ENCODE peak calls at places on chromosomes 7 and 10, in five cellular contexts. G, Y, H, X and C are unnamed samples.

GRCh38 chr7:103637726-103638125 is 191.7 kb upstream of the SLC26A5 start:
- DNase-seq in G (no peak), Y (no peak), H (no peak), X (no peak), C (no peak)

GRCh38 chr7:116924741-116925140 is 28.6 kb upstream of the ST7 start:
- DNase-seq in G (no peak), Y (no peak), H (no peak), X (no peak), C (no peak)

GRCh38 chr7:130649004-130649790 is 19.4 kb downstream of the COPG2 start:
- DNase-seq in G (no peak), Y (no peak), H (no peak), X (no peak), C (peak; percentile 40)

GRCh38 chr10:131747251-131747650 is 153.6 kb upstream of the PPP2R2D start:
- DNase-seq in G (no peak), Y (no peak), H (no peak), X (peak; percentile 29), C (no peak)

GRCh38 chr7:149321978-149322541 is 60.1 kb downstream of the ZNF783 start:
- DNase-seq in G (no peak), Y (no peak), H (no peak), X (no peak), C (no peak)

GRCh38 chr7:29563590-29564454 is at the start of gene PRR15:
- DNase-seq in G (peak; percentile 48), Y (peak; percentile 95), H (no peak), X (peak; percentile 63), C (no peak)

GRCh38 chr7:37310322-37311080 is 138.2 kb downstream of the ELMO1 start:
- DNase-seq in G (no peak), Y (no peak), H (no peak), X (no peak), C (no peak)

GRCh38 chr7:56447864-56448693 is 331.9 kb upstream of the NUPR2 start:
- DNase-seq in G (no peak), Y (no peak), H (no peak), X (no peak), C (peak; percentile 1)

GRCh38 chr10:5619366-5620211 is 46.8 kb downstream of the ASB13 start:
- DNase-seq in G (peak; percentile 66), Y (no peak), H (no peak), X (no peak), C (no peak)

GRCh38 chr7:41592226-41592625 is 110.7 kb downstream of the INHBA start:
- DNase-seq in G (no peak), Y (no peak), H (no peak), X (no peak), C (no peak)

GRCh38 chr7:33905389-33906032 is at the start of gene BMPER:
- DNase-seq in G (no peak), Y (peak; percentile 20), H (peak; percentile 41), X (peak; percentile 73), C (no peak)

GRCh38 chr7:18694911-18695310 is 199.4 kb downstream of the HDAC9 start:
- DNase-seq in G (no peak), Y (no peak), H (no peak), X (no peak), C (no peak)

GRCh38 chr7:90119178-90119971 is 34.9 kb upstream of the STEAP1 start:
- DNase-seq in G (no peak), Y (peak; percentile 1), H (no peak), X (peak; percentile 68), C (no peak)

GRCh38 chr7:150629347-150629746 is 2.8 kb downstream of the GIMAP6 start:
- DNase-seq in G (no peak), Y (no peak), H (peak; percentile 69), X (no peak), C (no peak)

GRCh38 chr7:94289071-94289470 is 105.6 kb upstream of the COL1A2 start:
- DNase-seq in G (peak; percentile 74), Y (peak; percentile 57), H (peak; percentile 86), X (peak; percentile 88), C (no peak)

GRCh38 chr7:116218051-116218645 is 7.8 kb downstream of the TES start:
- DNase-seq in G (no peak), Y (peak; percentile 88), H (no peak), X (no peak), C (no peak)

GRCh38 chr10:100656479-100656878 is 88.9 kb upstream of the PAX2 start:
- DNase-seq in G (no peak), Y (no peak), H (no peak), X (no peak), C (no peak)

GRCh38 chr7:43618073-43618472 is 35.2 kb downstream of the STK17A start:
- DNase-seq in G (no peak), Y (no peak), H (no peak), X (no peak), C (no peak)

GRCh38 chr10:133401500-133401899 is 7.5 kb downstream of the MTG1 start:
- DNase-seq in G (no peak), Y (no peak), H (peak; percentile 4), X (peak; percentile 58), C (no peak)

DNA sequence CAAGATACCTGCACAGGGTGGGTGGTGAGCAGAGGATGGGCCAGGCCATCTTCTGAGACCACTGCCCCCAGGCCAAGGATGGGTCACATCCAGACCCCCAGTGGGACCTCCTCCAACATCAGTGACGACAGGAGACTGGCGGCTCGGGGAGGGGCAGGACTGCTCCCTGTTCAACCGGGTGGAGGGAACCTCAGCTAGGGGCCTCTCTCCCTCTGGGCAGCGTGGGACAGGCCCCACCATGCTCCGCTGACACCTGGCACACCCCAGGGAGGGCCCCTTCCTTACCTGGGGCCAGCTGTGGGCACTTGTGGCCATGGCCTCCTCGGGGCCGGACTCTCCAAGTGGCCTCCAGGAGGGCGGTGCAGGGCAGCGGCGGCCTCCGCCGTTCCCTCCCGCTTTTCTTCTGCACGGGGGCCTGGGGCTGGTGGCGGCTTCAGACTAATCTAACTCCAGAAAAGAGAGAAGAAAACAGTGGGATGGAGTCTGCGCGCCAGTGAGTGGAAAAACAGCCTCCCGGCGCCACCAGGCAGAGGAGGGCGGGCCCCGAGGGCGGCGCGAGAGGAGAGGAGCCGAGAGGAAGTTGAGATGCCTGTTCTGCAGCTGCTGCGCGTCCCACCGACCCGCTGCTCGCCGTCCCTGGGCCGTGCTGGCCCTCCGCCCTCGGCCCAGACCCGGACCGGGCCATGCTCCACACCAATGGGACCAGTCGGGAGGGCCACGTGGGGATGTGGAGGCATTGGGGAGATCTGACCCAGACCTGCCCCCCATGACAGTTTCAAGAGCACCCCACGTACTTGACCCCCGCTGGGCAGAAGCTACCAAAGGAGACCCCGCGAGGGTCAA is at the start of gene CALHM2:
- DNase-seq in G (peak; percentile 83), Y (peak; percentile 70), H (peak; percentile 76), X (peak; percentile 84), C (peak; percentile 67)
- H3K4me3 ChIP-seq in G (peak within 1 kb of the TSS; percentile 94), Y (peak within 1 kb of the TSS; percentile 83), H (peak within 1 kb of the TSS; percentile 82), X (peak within 1 kb of the TSS; percentile 53), C (peak within 1 kb of the TSS; percentile 79)

DNA sequence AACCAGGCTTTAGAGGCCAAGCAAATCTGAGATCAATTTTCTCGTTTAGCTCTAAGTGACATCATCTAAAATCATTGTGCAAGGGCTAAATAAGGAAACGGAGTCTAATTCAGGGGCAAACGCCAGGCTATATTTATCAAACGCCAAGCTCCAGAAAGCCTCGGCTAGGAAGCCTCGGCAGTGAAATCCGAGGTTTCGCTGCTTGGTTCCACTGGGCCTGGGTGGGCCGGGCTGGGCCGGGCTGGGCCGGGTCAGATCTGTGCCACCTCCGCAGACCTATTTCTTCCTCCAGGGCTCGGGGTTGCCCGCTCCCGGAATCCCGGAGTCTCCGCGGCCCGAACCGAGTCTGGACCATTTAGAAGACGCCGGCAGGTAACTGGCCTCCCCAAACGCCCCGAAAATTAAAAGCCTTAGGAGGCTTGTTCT is 459 bp upstream of the FEZF1 start:
- DNase-seq in G (no peak), Y (no peak), H (no peak), X (no peak), C (no peak)
- H3K27me3 ChIP-seq in G (peaks cover 100% of the 10 kb centered on the region), Y (peaks cover 2% of the 10 kb centered on the region), H (peaks cover 33% of the 10 kb centered on the region), X (peaks cover 100% of the 10 kb centered on the region), C (no peaks in the 10 kb centered on the region)

GRCh38 chr10:1552881-1553595 is 184.3 kb downstream of the ADARB2 start:
- DNase-seq in G (no peak), Y (no peak), H (no peak), X (peak; percentile 15), C (no peak)
- TF ChIP-seq CTCF in G (no peak), Y (no peak), H (no peak), X (no peak), C (no peak)

GRCh38 chr10:62691331-62691730 is 113.2 kb upstream of the ADO start:
- DNase-seq in G (no peak), Y (no peak), H (no peak), X (no peak), C (no peak)
- H3K4me3 ChIP-seq in G (no peak overlapping the region), Y (no peak overlapping the region), H (no peak overlapping the region), X (no peak overlapping the region), C (no peak overlapping the region)